ENCODE peak calls at places on chromosomes 5 and 9, in five cellular contexts. I, V, Z, F and S are unnamed samples.

GRCh38 chr5:138946241-138946623 is 71.1 kb upstream of the LRRTM2 start:
- DNase-seq in Z (no peak), F (no peak), I (no peak), V (no peak), S (peak; percentile 64)

GRCh38 chr9:138077126-138077525 is 199.5 kb downstream of the CACNA1B start:
- DNase-seq in V (no peak), Z (no peak), F (no peak), I (no peak), S (no peak)

GRCh38 chr5:167793700-167794099 is 497.7 kb upstream of the WWC1 start:
- DNase-seq in F (no peak), Z (no peak), I (no peak), V (no peak), S (no peak)

GRCh38 chr5:133338504-133339355 is 273.6 kb downstream of the FSTL4 start:
- DNase-seq in I (no peak), F (no peak), Z (no peak), V (no peak), S (no peak)

GRCh38 chr5:141960449-141961323 is 2.7 kb upstream of the PCDH12 start:
- DNase-seq in F (peak; percentile 87), Z (peak; percentile 85), V (peak; percentile 75), I (peak; percentile 39), S (peak; percentile 94)

GRCh38 chr9:125568616-125569015 is 138.4 kb downstream of the MAPKAP1 start:
- DNase-seq in I (no peak), V (no peak), F (no peak), Z (no peak), S (no peak)

GRCh38 chr5:74227081-74227480 is 413.4 kb downstream of the ENC1 start:
- DNase-seq in Z (no peak), F (no peak), I (no peak), V (no peak), S (no peak)

GRCh38 chr5:93621340-93621872 is 38.4 kb downstream of the NR2F1 start:
- DNase-seq in V (peak; percentile 40), F (peak; percentile 83), Z (peak; percentile 72), I (peak; percentile 86), S (peak; percentile 82)

GRCh38 chr5:10091701-10092100 is 158.0 kb downstream of the ATPSCKMT start:
- DNase-seq in I (no peak), F (no peak), V (no peak), Z (peak; percentile 39), S (no peak)

GRCh38 chr5:31492824-31493223 is 39.1 kb downstream of the DROSHA start:
- DNase-seq in I (peak; percentile 27), Z (peak; percentile 55), V (no peak), F (no peak), S (no peak)

GRCh38 chr5:115068239-115069086 is 101.2 kb downstream of the TRIM36 start:
- DNase-seq in V (no peak), Z (no peak), F (no peak), I (peak; percentile 23), S (no peak)

GRCh38 chr9:127158995-127159801 is 36.8 kb upstream of the ANGPTL2 start:
- DNase-seq in Z (peak; percentile 60), V (peak; percentile 57), F (peak; percentile 70), I (peak; percentile 89), S (no peak)

GRCh38 chr9:9214052-9214451 is 1398.8 kb downstream of the PTPRD start:
- DNase-seq in Z (no peak), F (no peak), V (no peak), I (no peak), S (no peak)

GRCh38 chr5:10481241-10481932 is 39.7 kb downstream of the ROPN1L start:
- DNase-seq in Z (peak; percentile 51), F (peak; percentile 32), I (no peak), V (no peak), S (no peak)

DNA sequence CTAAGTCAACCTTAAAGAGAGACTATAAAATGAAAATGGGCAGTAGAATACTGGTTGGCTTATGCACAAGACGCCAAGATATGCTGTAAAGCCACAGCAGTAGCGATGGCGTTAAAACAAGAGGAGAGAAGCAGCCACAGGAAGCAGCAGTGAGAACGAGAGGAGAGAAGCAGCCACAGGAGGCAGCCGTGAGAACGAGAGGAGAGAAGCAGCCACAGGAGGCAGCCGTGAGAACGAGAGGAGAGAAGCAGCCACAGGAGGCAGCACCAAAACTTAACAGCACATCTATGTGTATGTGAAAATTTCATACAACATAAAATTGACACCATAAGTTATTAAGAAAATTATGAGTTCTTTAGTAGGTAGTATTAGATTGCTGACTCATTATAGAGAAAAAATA is 2318.6 kb upstream of the ACO1 start:
- DNase-seq in F (no peak), V (no peak), I (no peak), Z (no peak), S (no peak)
- TF ChIP-seq CTCF in F (peak; percentile 15), V (no peak), I (no peak), Z (peak; percentile 54), S (no peak)

DNA sequence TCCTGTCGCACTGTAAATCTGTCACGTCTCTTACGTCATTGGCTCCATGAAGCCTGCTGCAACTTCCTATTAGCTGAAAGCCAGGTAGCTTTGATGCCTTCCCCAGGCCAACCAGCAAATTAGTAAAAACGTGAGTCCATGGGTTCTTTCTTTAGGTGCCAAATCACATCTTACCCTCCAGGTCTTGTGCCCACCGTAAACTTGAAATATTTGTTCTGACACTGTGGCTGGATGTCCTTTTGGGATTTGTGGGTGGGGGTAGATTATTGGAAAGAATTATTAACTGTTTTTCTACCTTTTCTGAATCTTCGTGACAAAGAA is 172.8 kb downstream of the NR3C1 start:
- DNase-seq in V (no peak), Z (no peak), I (no peak), F (no peak), S (peak; percentile 11)
- H3K4me1 ChIP-seq in V (peaks cover 54% of the 10 kb centered on the region), Z (no peaks in the 10 kb centered on the region), I (peaks cover 16% of the 10 kb centered on the region), F (no peaks in the 10 kb centered on the region), S (peaks cover 3% of the 10 kb centered on the region)

GRCh38 chr5:41337724-41338123 is 124.4 kb upstream of the C6 start:
- DNase-seq in F (no peak), Z (no peak), I (no peak), V (no peak), S (no peak)
- TF ChIP-seq CTCF in F (no peak), Z (no peak), I (no peak), V (no peak), S (no peak)

GRCh38 chr5:14265574-14265973 is 122.4 kb downstream of the TRIO start:
- DNase-seq in F (no peak), V (no peak), Z (no peak), I (peak; percentile 96), S (no peak)
- H3K4me1 ChIP-seq in F (peaks cover 55% of the 10 kb centered on the region), V (peaks cover 62% of the 10 kb centered on the region), Z (peaks cover 35% of the 10 kb centered on the region), I (peaks cover 91% of the 10 kb centered on the region), S (peaks cover 52% of the 10 kb centered on the region)

GRCh38 chr9:86731511-86731993 is 215.8 kb downstream of the GAS1 start:
- DNase-seq in I (peak; percentile 94), V (no peak), F (no peak), Z (no peak), S (no peak)

GRCh38 chr9:86733929-86734328 is 213.4 kb downstream of the GAS1 start:
- DNase-seq in I (no peak), F (no peak), V (no peak), Z (no peak), S (no peak)

GRCh38 chr9:86732514-86732913 is 214.8 kb downstream of the GAS1 start:
- DNase-seq in I (peak; percentile 95), V (peak; percentile 31), Z (no peak), F (no peak), S (peak; percentile 74)

GRCh38 chr9:86734762-86735161 is 212.5 kb downstream of the GAS1 start:
- DNase-seq in V (no peak), Z (no peak), I (peak; percentile 84), F (no peak), S (no peak)

DNA sequence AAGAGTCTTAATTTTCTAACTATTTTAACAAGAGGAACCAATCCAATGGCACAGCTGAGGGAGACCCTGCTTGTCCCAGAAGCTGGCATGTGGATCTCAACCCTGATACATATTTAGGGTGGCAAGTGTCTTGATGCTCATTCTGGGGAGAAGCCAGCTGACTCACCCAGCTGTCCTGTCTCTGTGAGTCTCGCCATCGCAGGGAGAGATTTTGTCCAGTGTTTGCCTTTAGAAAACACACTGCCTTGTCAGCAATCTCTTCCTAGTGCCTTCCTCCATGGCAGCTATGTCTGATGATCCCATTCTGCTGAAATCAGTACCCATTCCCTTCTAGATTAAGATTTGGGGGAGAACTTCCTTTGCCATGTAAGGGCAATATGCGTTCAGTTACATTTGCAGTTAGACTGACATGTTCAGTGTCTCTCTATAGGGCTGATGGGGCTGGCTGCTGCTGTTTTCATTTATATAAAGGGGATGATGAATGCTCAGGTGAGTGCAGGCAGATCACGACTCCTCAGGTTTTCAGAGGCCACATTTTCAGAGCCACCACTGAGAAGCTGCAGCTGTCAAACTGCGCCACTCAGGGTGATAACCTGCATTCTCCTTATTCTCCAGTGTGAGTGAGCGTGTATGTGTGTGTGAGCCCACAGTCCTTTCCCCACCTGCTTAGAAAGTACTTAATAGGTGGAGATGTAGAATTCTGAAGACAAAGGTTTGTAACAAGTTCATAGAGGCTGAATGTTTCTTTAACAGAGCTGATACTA is 217.0 kb downstream of the GAS1 start:
- DNase-seq in Z (no peak), F (no peak), V (no peak), I (no peak), S (no peak)
- TF ChIP-seq CTCF in Z (no peak), F (no peak), V (no peak), I (no peak), S (no peak)